ENCODE peak calls at places on chromosomes 3 and 15, in six cellular contexts. B is glomerular endothelial cell; N is activated naive CD8-positive, alpha-beta T cell treated with anti-CD3 and anti-CD28 coated beads, Interleukin-2, amount 50 U/mL, for 16 hours; F is breast epithelium; D is head of caudate nucleus; X is NCI-H510A treated with DMSO at 0.1 percent for 48 hours. W is an unnamed sample.
A peak's percentile ranks its signal among the peaks of the same experiment; 100 is the strongest.

GRCh38 chr15:50224606-50225005 is 40.9 kb downstream of the HDC start:
- DNase-seq in X (no peak), F (no peak), D (no peak), N (no peak), B (no peak), W (no peak)

GRCh38 chr3:42490243-42490642 is 12.2 kb upstream of the VIPR1 start:
- DNase-seq in B (peak; percentile 20), F (peak; percentile 92), X (peak; percentile 16), D (peak; percentile 25), N (no peak), W (peak; percentile 96)

GRCh38 chr3:25849641-25850040 is 59.8 kb downstream of the OXSM start:
- DNase-seq in X (no peak), B (no peak), N (no peak), F (no peak), D (no peak), W (peak; percentile 37)

GRCh38 chr15:49815937-49816336 is 195.1 kb downstream of the DTWD1 start:
- DNase-seq in F (no peak), B (no peak), D (no peak), X (no peak), N (no peak), W (no peak)

GRCh38 chr15:66948294-66948693 is 117.1 kb upstream of the SMAD3 start:
- DNase-seq in B (no peak), F (no peak), N (no peak), X (no peak), D (peak; percentile 41), W (peak; percentile 43)

GRCh38 chr3:55708242-55708641 is 221.1 kb upstream of the WNT5A start:
- DNase-seq in X (peak; percentile 71), N (no peak), F (no peak), D (no peak), B (no peak), W (no peak)

GRCh38 chr3:535566-536416 is 339.2 kb downstream of the CHL1 start:
- DNase-seq in F (no peak), N (no peak), D (peak; percentile 53), X (peak; percentile 37), B (no peak), W (no peak)

GRCh38 chr15:29854413-29854812 is 32.1 kb upstream of the TJP1 start:
- DNase-seq in N (no peak), X (no peak), B (no peak), F (no peak), D (peak; percentile 41), W (peak; percentile 90)

GRCh38 chr3:158539414-158540014 is 31.5 kb upstream of the MLF1 start:
- DNase-seq in X (peak; percentile 58), N (peak; percentile 1), B (peak; percentile 45), D (peak; percentile 43), F (no peak), W (peak; percentile 58)

GRCh38 chr15:66164788-66165187 is 88.8 kb downstream of the MEGF11 start:
- DNase-seq in X (no peak), D (no peak), B (no peak), F (no peak), N (no peak), W (no peak)

GRCh38 chr3:34067442-34068130 is 269.2 kb downstream of the PDCD6IP start:
- DNase-seq in N (no peak), F (no peak), D (no peak), X (no peak), B (no peak), W (no peak)

GRCh38 chr3:126083511-126083912 is 412 bp downstream of the SLC41A3 start:
- DNase-seq in F (no peak), B (no peak), D (peak; percentile 64), X (no peak), N (peak; percentile 6), W (peak; percentile 34)

GRCh38 chr3:35321008-35321407 is 318.3 kb upstream of the ARPP21 start:
- DNase-seq in D (no peak), X (no peak), N (no peak), B (no peak), F (no peak), W (no peak)

W was measured in PC-3.